ENCODE peak calls at places on chromosomes 12 and 14, in six cellular contexts. One of them, this sample, is unnamed.

GRCh38 chr14:100840286-100840685 is 14.4 kb downstream of the MEG3 start:
- DNase-seq in HL-60: no peak
- DNase-seq in fibroblast of mammary gland: no peak
- DNase-seq in psoas muscle: peak
- DNase-seq in AG04450: no peak
- DNase-seq in bronchial epithelial cell: no peak
- DNase-seq in this sample: no peak

GRCh38 chr14:98792171-98792570 is 479.8 kb downstream of the BCL11B start:
- DNase-seq in HL-60: no peak
- DNase-seq in fibroblast of mammary gland: no peak
- DNase-seq in psoas muscle: no peak
- DNase-seq in AG04450: no peak
- DNase-seq in bronchial epithelial cell: no peak
- DNase-seq in this sample: no peak

GRCh38 chr14:99747582-99748330 is 45.5 kb upstream of the EML1 start:
- DNase-seq in HL-60: no peak
- DNase-seq in fibroblast of mammary gland: no peak
- DNase-seq in psoas muscle: no peak
- DNase-seq in AG04450: no peak
- DNase-seq in bronchial epithelial cell: no peak
- DNase-seq in this sample: no peak

GRCh38 chr12:9064815-9065606 is 50.7 kb downstream of the A2M start:
- DNase-seq in HL-60: no peak
- DNase-seq in fibroblast of mammary gland: peak
- DNase-seq in psoas muscle: peak
- DNase-seq in AG04450: no peak
- DNase-seq in bronchial epithelial cell: peak
- DNase-seq in this sample: no peak

GRCh38 chr12:107873223-107873622 is 98.7 kb downstream of the ASCL4 start:
- DNase-seq in HL-60: no peak
- DNase-seq in fibroblast of mammary gland: no peak
- DNase-seq in psoas muscle: no peak
- DNase-seq in AG04450: no peak
- DNase-seq in bronchial epithelial cell: no peak
- DNase-seq in this sample: no peak

GRCh38 chr12:124727244-124727673 is 136.4 kb downstream of the SCARB1 start:
- DNase-seq in HL-60: peak
- DNase-seq in fibroblast of mammary gland: peak
- DNase-seq in psoas muscle: peak
- DNase-seq in AG04450: no peak
- DNase-seq in bronchial epithelial cell: no peak
- DNase-seq in this sample: no peak

GRCh38 chr14:91154851-91155625 is 41.2 kb downstream of the DGLUCY start:
- DNase-seq in HL-60: no peak
- DNase-seq in fibroblast of mammary gland: peak
- DNase-seq in psoas muscle: no peak
- DNase-seq in AG04450: peak
- DNase-seq in bronchial epithelial cell: peak
- DNase-seq in this sample: peak

GRCh38 chr14:72824051-72824450 is 69.8 kb downstream of the DPF3 start:
- DNase-seq in HL-60: no peak
- DNase-seq in fibroblast of mammary gland: no peak
- DNase-seq in psoas muscle: no peak
- DNase-seq in AG04450: no peak
- DNase-seq in bronchial epithelial cell: no peak
- DNase-seq in this sample: no peak

GRCh38 chr12:63321373-63321772 is 170.4 kb upstream of the AVPR1A start:
- DNase-seq in HL-60: no peak
- DNase-seq in fibroblast of mammary gland: no peak
- DNase-seq in psoas muscle: no peak
- DNase-seq in AG04450: no peak
- DNase-seq in bronchial epithelial cell: no peak
- DNase-seq in this sample: no peak

GRCh38 chr12:109863961-109864712 is 16.2 kb downstream of the GLTP start:
- DNase-seq in HL-60: peak
- DNase-seq in fibroblast of mammary gland: peak
- DNase-seq in psoas muscle: no peak
- DNase-seq in AG04450: no peak
- DNase-seq in bronchial epithelial cell: peak
- DNase-seq in this sample: no peak

GRCh38 chr12:79938843-79939242 is 3.9 kb upstream of the PPP1R12A start:
- DNase-seq in HL-60: no peak
- DNase-seq in fibroblast of mammary gland: no peak
- DNase-seq in psoas muscle: no peak
- DNase-seq in AG04450: no peak
- DNase-seq in bronchial epithelial cell: no peak
- DNase-seq in this sample: no peak

GRCh38 chr12:95385646-95386045 is 88.3 kb upstream of the METAP2 start:
- DNase-seq in HL-60: no peak
- DNase-seq in fibroblast of mammary gland: peak
- DNase-seq in psoas muscle: no peak
- DNase-seq in AG04450: peak
- DNase-seq in bronchial epithelial cell: no peak
- DNase-seq in this sample: no peak

GRCh38 chr14:34935552-34935951 is 47.2 kb upstream of the SRP54 start:
- DNase-seq in HL-60: peak
- DNase-seq in fibroblast of mammary gland: no peak
- DNase-seq in psoas muscle: no peak
- DNase-seq in AG04450: no peak
- DNase-seq in bronchial epithelial cell: no peak
- DNase-seq in this sample: no peak
- H3K4me3 ChIP-seq in HL-60: no peak
- H3K4me3 ChIP-seq in fibroblast of mammary gland: no peak
- H3K4me3 ChIP-seq in psoas muscle: no peak
- H3K4me3 ChIP-seq in AG04450: no peak
- H3K4me3 ChIP-seq in bronchial epithelial cell: no peak
- H3K4me3 ChIP-seq in this sample: no peak

GRCh38 chr12:5912437-5913334 is 32.4 kb downstream of the ANO2 start:
- DNase-seq in HL-60: no peak
- DNase-seq in fibroblast of mammary gland: no peak
- DNase-seq in psoas muscle: no peak
- DNase-seq in AG04450: no peak
- DNase-seq in bronchial epithelial cell: no peak
- DNase-seq in this sample: no peak

GRCh38 chr12:5914387-5915149 is 30.5 kb downstream of the ANO2 start:
- DNase-seq in HL-60: no peak
- DNase-seq in fibroblast of mammary gland: no peak
- DNase-seq in psoas muscle: no peak
- DNase-seq in AG04450: no peak
- DNase-seq in bronchial epithelial cell: no peak
- DNase-seq in this sample: no peak

GRCh38 chr12:5910790-5911548 is 34.1 kb downstream of the ANO2 start:
- DNase-seq in HL-60: no peak
- DNase-seq in fibroblast of mammary gland: no peak
- DNase-seq in psoas muscle: no peak
- DNase-seq in AG04450: no peak
- DNase-seq in bronchial epithelial cell: no peak
- DNase-seq in this sample: no peak

GRCh38 chr12:5909560-5909959 is 35.5 kb downstream of the ANO2 start:
- DNase-seq in HL-60: no peak
- DNase-seq in fibroblast of mammary gland: no peak
- DNase-seq in psoas muscle: no peak
- DNase-seq in AG04450: no peak
- DNase-seq in bronchial epithelial cell: no peak
- DNase-seq in this sample: no peak

GRCh38 chr12:5912011-5912410 is 33.0 kb downstream of the ANO2 start:
- DNase-seq in HL-60: no peak
- DNase-seq in fibroblast of mammary gland: no peak
- DNase-seq in psoas muscle: no peak
- DNase-seq in AG04450: no peak
- DNase-seq in bronchial epithelial cell: no peak
- DNase-seq in this sample: no peak
- TF ChIP-seq CTCF in HL-60: no peak
- TF ChIP-seq CTCF in fibroblast of mammary gland: no peak
- TF ChIP-seq CTCF in psoas muscle: no peak
- TF ChIP-seq CTCF in AG04450: no peak
- TF ChIP-seq CTCF in bronchial epithelial cell: no peak
- TF ChIP-seq CTCF in this sample: no peak

DNA sequence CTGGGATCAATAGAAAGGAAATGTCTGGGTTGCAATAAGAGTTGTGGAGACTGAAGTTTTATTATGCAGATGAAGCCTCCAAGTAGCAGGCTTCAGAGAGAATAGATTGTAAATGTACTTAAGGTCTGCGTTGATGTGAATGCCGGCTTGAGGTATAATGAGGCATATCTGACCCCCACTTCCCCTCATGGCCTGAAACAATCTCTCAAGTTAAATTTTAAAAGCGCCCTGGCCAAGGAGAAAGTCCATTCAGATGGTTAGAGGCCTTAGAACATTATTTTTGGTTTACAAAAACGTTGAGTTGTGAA is 28.3 kb upstream of the HIGD1C start:
- DNase-seq in HL-60: no peak
- DNase-seq in fibroblast of mammary gland: no peak
- DNase-seq in psoas muscle: no peak
- DNase-seq in AG04450: no peak
- DNase-seq in bronchial epithelial cell: no peak
- DNase-seq in this sample: no peak
- H3K4me3 ChIP-seq in HL-60: peak
- H3K4me3 ChIP-seq in fibroblast of mammary gland: peak
- H3K4me3 ChIP-seq in psoas muscle: peak
- H3K4me3 ChIP-seq in AG04450: peak
- H3K4me3 ChIP-seq in bronchial epithelial cell: no peak
- H3K4me3 ChIP-seq in this sample: peak

GRCh38 chr14:63051301-63051700 is 6.0 kb upstream of the KCNH5 start:
- DNase-seq in HL-60: no peak
- DNase-seq in fibroblast of mammary gland: no peak
- DNase-seq in psoas muscle: no peak
- DNase-seq in AG04450: no peak
- DNase-seq in bronchial epithelial cell: peak
- DNase-seq in this sample: no peak
- TF ChIP-seq CTCF in HL-60: no peak
- TF ChIP-seq CTCF in fibroblast of mammary gland: no peak
- TF ChIP-seq CTCF in psoas muscle: no peak
- TF ChIP-seq CTCF in AG04450: no peak
- TF ChIP-seq CTCF in bronchial epithelial cell: no peak
- TF ChIP-seq CTCF in this sample: no peak

GRCh38 chr14:49999826-50000214 is 106.9 kb downstream of the ARF6 start:
- DNase-seq in HL-60: no peak
- DNase-seq in fibroblast of mammary gland: no peak
- DNase-seq in psoas muscle: no peak
- DNase-seq in AG04450: no peak
- DNase-seq in bronchial epithelial cell: no peak
- DNase-seq in this sample: no peak
- H3K4me3 ChIP-seq in HL-60: no peak
- H3K4me3 ChIP-seq in fibroblast of mammary gland: no peak
- H3K4me3 ChIP-seq in psoas muscle: peak
- H3K4me3 ChIP-seq in AG04450: no peak
- H3K4me3 ChIP-seq in bronchial epithelial cell: no peak
- H3K4me3 ChIP-seq in this sample: no peak

DNA sequence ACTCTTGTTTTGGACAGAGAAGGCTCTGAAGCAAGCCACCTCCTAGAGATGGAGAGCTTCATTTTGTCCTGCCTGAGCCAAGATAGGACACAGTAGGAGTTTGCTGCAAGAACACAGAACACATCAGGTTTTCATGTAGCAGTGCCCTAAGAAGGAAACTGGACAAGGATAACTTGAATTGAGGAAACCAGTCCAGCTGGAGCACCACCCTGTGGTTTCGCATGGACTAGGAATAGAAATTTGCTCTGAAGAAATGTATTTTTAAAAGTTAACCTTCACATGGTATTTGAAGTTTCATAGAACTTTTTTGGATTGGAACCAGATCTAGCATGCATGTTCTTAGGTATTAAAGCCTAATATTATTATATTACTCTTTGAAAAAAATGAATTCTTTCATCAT is 68.8 kb downstream of the RERG start:
- DNase-seq in HL-60: no peak
- DNase-seq in fibroblast of mammary gland: peak
- DNase-seq in psoas muscle: no peak
- DNase-seq in AG04450: no peak
- DNase-seq in bronchial epithelial cell: no peak
- DNase-seq in this sample: no peak
- TF ChIP-seq CTCF in HL-60: no peak
- TF ChIP-seq CTCF in fibroblast of mammary gland: peak
- TF ChIP-seq CTCF in psoas muscle: peak
- TF ChIP-seq CTCF in AG04450: peak
- TF ChIP-seq CTCF in bronchial epithelial cell: no peak
- TF ChIP-seq CTCF in this sample: peak

DNA sequence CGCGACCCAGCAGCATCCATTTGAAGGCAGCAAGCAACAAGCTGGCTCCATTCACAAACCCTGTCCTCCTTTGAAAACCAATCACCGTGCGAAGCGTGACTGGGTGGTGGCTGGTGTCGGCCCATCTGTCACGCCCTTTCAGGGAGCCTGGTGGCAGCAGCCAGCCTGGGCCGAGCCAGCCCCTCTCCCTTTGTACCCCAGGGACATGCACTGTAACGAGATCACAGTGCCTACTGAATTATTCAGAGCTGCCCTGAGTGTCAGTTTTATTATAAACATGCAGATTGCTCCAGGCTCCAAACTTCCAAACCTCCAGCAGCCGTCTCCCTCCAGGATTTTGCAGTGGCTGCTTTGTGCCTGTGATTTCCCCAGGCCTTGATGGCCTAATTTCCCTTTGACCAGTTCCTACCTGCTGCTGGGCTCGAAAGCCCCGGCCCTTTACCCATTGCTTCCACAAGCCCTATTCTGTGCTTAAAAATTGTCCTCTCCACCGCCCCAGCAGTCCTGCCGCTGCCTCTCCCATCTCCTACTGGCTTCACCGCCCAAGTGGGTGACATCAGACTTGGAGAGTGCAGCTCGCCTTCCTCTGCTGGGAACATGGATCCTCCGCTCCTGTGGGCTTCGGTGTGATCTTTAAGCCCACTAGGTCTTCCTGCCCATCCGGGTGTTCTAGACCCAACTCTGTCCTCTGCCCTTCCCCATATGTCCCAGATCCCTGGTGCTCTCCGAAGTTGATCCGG is 22.5 kb upstream of the CTDSP2 start:
- DNase-seq in HL-60: no peak
- DNase-seq in fibroblast of mammary gland: no peak
- DNase-seq in psoas muscle: peak
- DNase-seq in AG04450: no peak
- DNase-seq in bronchial epithelial cell: no peak
- DNase-seq in this sample: no peak
- H3K4me3 ChIP-seq in HL-60: no peak
- H3K4me3 ChIP-seq in fibroblast of mammary gland: no peak
- H3K4me3 ChIP-seq in psoas muscle: peak
- H3K4me3 ChIP-seq in AG04450: no peak
- H3K4me3 ChIP-seq in bronchial epithelial cell: no peak
- H3K4me3 ChIP-seq in this sample: no peak

This sample was measured in epithelial cell of proximal tubule.